ENCODE peak calls at places on chromosome 1, in six cellular contexts. Y is heart right ventricle; V is pancreas; B is mesendoderm; C is GM23338; I is CD8-positive, alpha-beta T cell. F is an unnamed sample.

GRCh38 chr1:201022824-201023516 is 544 bp downstream of the KIF21B start:
- DNase-seq in Y (no peak), V (no peak), B (no peak), C (peak; percentile 65), I (peak; percentile 45), F (no peak)

GRCh38 chr1:42418516-42418915 is 37.3 kb downstream of the ZMYND12 start:
- DNase-seq in Y (no peak), V (no peak), B (peak; percentile 26), C (peak; percentile 61), I (no peak), F (no peak)

GRCh38 chr1:213017447-213018273 is 2.0 kb upstream of the ANGEL2 start:
- DNase-seq in Y (no peak), V (no peak), B (no peak), C (no peak), I (no peak), F (no peak)

GRCh38 chr1:222093518-222093917 is 351.6 kb upstream of the DUSP10 start:
- DNase-seq in Y (no peak), V (no peak), B (no peak), C (no peak), I (no peak), F (no peak)

GRCh38 chr1:153536618-153537375 is 1.0 kb upstream of the S100A6 start:
- DNase-seq in Y (no peak), V (no peak), B (no peak), C (no peak), I (no peak), F (no peak)

GRCh38 chr1:193850745-193851144 is 664.3 kb upstream of the B3GALT2 start:
- DNase-seq in Y (no peak), V (no peak), B (no peak), C (no peak), I (no peak), F (no peak)

GRCh38 chr1:45477646-45478045 is 13.3 kb downstream of the TESK2 start:
- DNase-seq in Y (no peak), V (no peak), B (no peak), C (no peak), I (no peak), F (no peak)

GRCh38 chr1:228770779-228771223 is 35.5 kb downstream of the RHOU start:
- DNase-seq in Y (no peak), V (no peak), B (no peak), C (no peak), I (no peak), F (no peak)

GRCh38 chr1:69613414-69613813 is 45.7 kb downstream of the LRRC7 start:
- DNase-seq in Y (no peak), V (no peak), B (peak; percentile 40), C (no peak), I (no peak), F (no peak)

GRCh38 chr1:162823771-162824525 is 33.4 kb downstream of the HSD17B7 start:
- DNase-seq in Y (no peak), V (no peak), B (peak; percentile 73), C (no peak), I (no peak), F (no peak)

GRCh38 chr1:59290173-59290954 is 6.5 kb upstream of the FGGY start:
- DNase-seq in Y (peak; percentile 15), V (peak; percentile 39), B (peak; percentile 91), C (peak; percentile 78), I (no peak), F (peak; percentile 53)

GRCh38 chr1:235888119-235888643 is 21.5 kb upstream of the LYST start:
- DNase-seq in Y (no peak), V (no peak), B (no peak), C (no peak), I (peak; percentile 36), F (no peak)

GRCh38 chr1:223135176-223135575 is 7.9 kb downstream of the TLR5 start:
- DNase-seq in Y (peak; percentile 49), V (no peak), B (no peak), C (no peak), I (no peak), F (no peak)

GRCh38 chr1:20385630-20386029 is 95.0 kb downstream of the VWA5B1 start:
- DNase-seq in Y (no peak), V (no peak), B (no peak), C (peak; percentile 59), I (no peak), F (no peak)

GRCh38 chr1:24584103-24584764 is 28.3 kb downstream of the NCMAP start:
- DNase-seq in Y (no peak), V (no peak), B (no peak), C (no peak), I (no peak), F (no peak)

GRCh38 chr1:224328644-224329043 is 1.3 kb downstream of the NVL start:
- DNase-seq in Y (no peak), V (no peak), B (no peak), C (no peak), I (no peak), F (no peak)

GRCh38 chr1:7744882-7745281 is 26.2 kb upstream of the VAMP3 start:
- DNase-seq in Y (no peak), V (no peak), B (no peak), C (no peak), I (no peak), F (no peak)

GRCh38 chr1:236515443-236515958 is 8.3 kb upstream of the LGALS8 start:
- DNase-seq in Y (no peak), V (peak; percentile 69), B (no peak), C (no peak), I (no peak), F (no peak)

GRCh38 chr1:26787381-26787705 is 407 bp upstream of the PIGV start:
- DNase-seq in Y (no peak), V (no peak), B (no peak), C (no peak), I (no peak), F (no peak)

GRCh38 chr1:38872401-38873026 is 634 bp downstream of the MYCBP start:
- DNase-seq in Y (no peak), V (no peak), B (peak; percentile 19), C (peak; percentile 33), I (peak; percentile 14), F (peak; percentile 15)

GRCh38 chr1:113809651-113810602 is 2.3 kb downstream of the RSBN1 start:
- DNase-seq in Y (no peak), V (no peak), B (no peak), C (no peak), I (no peak), F (no peak)

GRCh38 chr1:17852383-17852782 is 97.2 kb downstream of the ACTL8 start:
- DNase-seq in Y (no peak), V (no peak), B (no peak), C (no peak), I (no peak), F (no peak)

GRCh38 chr1:203672354-203672753 is 45.7 kb downstream of the ATP2B4 start:
- DNase-seq in Y (peak; percentile 73), V (peak; percentile 77), B (no peak), C (no peak), I (no peak), F (no peak)

GRCh38 chr1:15088146-15089025 is 65.2 kb upstream of the TMEM51 start:
- DNase-seq in Y (no peak), V (no peak), B (no peak), C (no peak), I (no peak), F (no peak)

GRCh38 chr1:235093013-235093618 is 35.5 kb downstream of the TOMM20 start:
- DNase-seq in Y (peak; percentile 43), V (no peak), B (peak; percentile 93), C (peak; percentile 85), I (no peak), F (peak; percentile 67)

GRCh38 chr1:112887599-112888303 is 68.2 kb downstream of the SLC16A1 start:
- DNase-seq in Y (no peak), V (no peak), B (no peak), C (no peak), I (no peak), F (no peak)

GRCh38 chr1:155012052-155012546 is 9.5 kb downstream of the ZBTB7B start:
- DNase-seq in Y (peak; percentile 67), V (peak; percentile 56), B (peak; percentile 94), C (peak; percentile 91), I (no peak), F (peak; percentile 61)

GRCh38 chr1:71023515-71023914 is 24.1 kb downstream of the PTGER3 start:
- DNase-seq in Y (no peak), V (no peak), B (no peak), C (no peak), I (no peak), F (no peak)
- H3K4me1 ChIP-seq in Y (no peaks in the 10 kb centered on the region), V (no peaks in the 10 kb centered on the region), B (no peaks in the 10 kb centered on the region), C (no peaks in the 10 kb centered on the region), I (no peaks in the 10 kb centered on the region), F (peaks cover 97% of the 10 kb centered on the region)

GRCh38 chr1:18942340-18942739 is 14.1 kb downstream of the IFFO2 start:
- DNase-seq in Y (no peak), V (no peak), B (no peak), C (no peak), I (no peak), F (no peak)
- H3K4me1 ChIP-seq in Y (peaks cover 72% of the 10 kb centered on the region), V (peaks cover 48% of the 10 kb centered on the region), B (peaks cover 12% of the 10 kb centered on the region), C (peaks cover 11% of the 10 kb centered on the region), I (peaks cover 76% of the 10 kb centered on the region), F (peaks cover 63% of the 10 kb centered on the region)

DNA sequence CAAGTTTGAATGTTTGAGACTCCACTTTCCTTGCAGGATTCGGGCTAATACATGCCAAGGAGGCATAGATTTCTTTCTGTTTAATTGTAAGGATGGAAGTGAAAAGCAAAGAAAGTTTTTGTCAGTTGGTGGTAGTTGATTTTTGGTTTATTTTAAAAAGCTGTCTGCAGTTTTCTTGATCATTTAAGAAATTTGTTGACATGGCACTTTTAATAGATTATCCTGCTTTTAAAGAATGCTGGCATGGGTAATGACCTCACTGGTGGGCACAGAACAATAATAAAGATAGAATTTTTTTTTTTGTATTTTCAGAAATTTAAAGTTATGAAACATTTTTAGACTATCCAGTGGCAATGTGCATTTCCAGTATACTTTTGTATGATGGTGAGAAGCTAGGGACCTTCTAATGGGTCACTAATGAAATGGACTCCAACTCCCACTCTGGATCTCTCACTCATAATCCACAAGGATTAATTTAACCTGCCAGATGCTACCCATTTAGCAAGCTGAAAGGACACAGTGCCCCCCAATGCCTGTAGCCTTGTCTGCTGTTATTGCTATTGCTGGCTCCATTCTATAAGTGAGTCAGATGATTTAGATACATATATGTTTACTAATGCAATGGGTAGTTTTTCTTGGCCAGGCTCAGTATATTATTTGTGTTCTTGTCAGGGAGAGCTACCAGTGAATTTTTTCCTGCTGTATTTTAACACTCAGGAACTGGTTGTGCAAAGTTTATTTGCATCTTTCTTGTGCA is 190.2 kb upstream of the SGIP1 start:
- DNase-seq in Y (no peak), V (no peak), B (no peak), C (no peak), I (no peak), F (no peak)
- H3K4me1 ChIP-seq in Y (peaks cover 20% of the 10 kb centered on the region), V (no peaks in the 10 kb centered on the region), B (peaks cover 6% of the 10 kb centered on the region), C (peaks cover 85% of the 10 kb centered on the region), I (peaks cover 74% of the 10 kb centered on the region), F (peaks cover 64% of the 10 kb centered on the region)

DNA sequence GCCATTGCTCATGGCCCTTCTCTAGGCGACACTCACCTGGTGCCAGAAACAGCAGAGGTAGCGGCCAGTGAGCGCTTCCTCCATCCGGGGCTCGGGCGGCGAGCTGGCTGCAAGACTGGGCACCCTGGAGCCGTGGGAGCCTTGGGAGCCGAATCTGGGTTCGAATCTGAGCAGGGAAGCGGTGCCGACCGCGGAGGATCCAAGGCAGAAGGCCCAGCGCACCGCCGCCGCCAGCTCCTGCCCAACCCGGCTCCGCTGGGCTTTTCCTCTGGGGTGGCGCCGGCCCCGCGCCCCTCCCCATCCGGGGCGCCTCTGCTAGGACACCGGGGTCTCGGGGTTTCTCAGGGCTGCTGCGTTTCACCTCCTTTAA is 1.7 kb upstream of the PRDM16 start:
- DNase-seq in Y (no peak), V (no peak), B (no peak), C (peak; percentile 44), I (no peak), F (no peak)
- H3K4me1 ChIP-seq in Y (peaks cover 50% of the 10 kb centered on the region), V (peaks cover 7% of the 10 kb centered on the region), B (no peaks in the 10 kb centered on the region), C (peaks cover 21% of the 10 kb centered on the region), I (no peaks in the 10 kb centered on the region), F (no peaks in the 10 kb centered on the region)